ENCODE peak calls at places on chromosomes 2 and 18, in seven cellular contexts. T, N, K, M, Q, U and F are unnamed samples.

GRCh38 chr2:235936493-235936892 is 231.7 kb downstream of the GBX2 start:
- DNase-seq in Q (peak; percentile 28), T (no peak), N (no peak), U (no peak), K (no peak), M (no peak), F (no peak)

GRCh38 chr18:35775887-35776286 is 194.3 kb downstream of the GALNT1 start:
- DNase-seq in N (no peak), Q (peak; percentile 28), U (no peak), M (no peak), K (no peak), T (no peak), F (no peak)

GRCh38 chr2:164479460-164479859 is 141.8 kb downstream of the GRB14 start:
- DNase-seq in N (peak; percentile 27), M (no peak), U (no peak), T (peak; percentile 48), K (peak; percentile 26), Q (peak; percentile 32), F (peak; percentile 62)

GRCh38 chr2:64273524-64274398 is 129.5 kb upstream of the PELI1 start:
- DNase-seq in K (no peak), U (no peak), T (peak; percentile 49), Q (peak; percentile 86), N (no peak), M (no peak), F (no peak)

GRCh38 chr18:28728891-28729290 is 552.0 kb upstream of the CDH2 start:
- DNase-seq in T (no peak), N (no peak), K (no peak), U (no peak), M (no peak), Q (no peak), F (no peak)

GRCh38 chr18:67818432-67818831 is 301.9 kb upstream of the DSEL start:
- DNase-seq in N (no peak), M (no peak), T (no peak), U (no peak), K (no peak), Q (no peak), F (no peak)

GRCh38 chr2:137333386-137333972 is 568.1 kb downstream of the THSD7B start:
- DNase-seq in M (no peak), N (no peak), T (no peak), U (no peak), Q (no peak), K (no peak), F (no peak)

GRCh38 chr2:226583715-226584114 is 215.9 kb downstream of the IRS1 start:
- DNase-seq in U (peak; percentile 33), N (no peak), Q (peak; percentile 77), K (no peak), T (peak; percentile 66), M (no peak), F (no peak)

GRCh38 chr2:234995332-234996007 is 43.7 kb downstream of the SH3BP4 start:
- DNase-seq in Q (no peak), U (no peak), T (no peak), M (no peak), K (no peak), N (no peak), F (no peak)

GRCh38 chr2:29326926-29327325 is 211.7 kb downstream of the CLIP4 start:
- DNase-seq in N (no peak), T (no peak), Q (no peak), K (no peak), U (no peak), M (no peak), F (no peak)